ENCODE peak calls at places on chromosomes 6 and 20, in four cellular contexts. Z is skeletal muscle cell; V is activated T-cell treated with anti-CD3 and anti-CD28 coated beads, Interleukin-2, amount 50 U/mL, for 4 hours; B is colonic mucosa. P is an unnamed sample.
A peak's percentile ranks its signal among the peaks of the same experiment; 100 is the strongest.

GRCh38 chr20:43904195-43904594 is 10.5 kb upstream of the TOX2 start:
- DNase-seq in V (no peak), Z (no peak), B (no peak), P (no peak)

GRCh38 chr20:2144850-2145249 is 43.2 kb downstream of the STK35 start:
- DNase-seq in V (no peak), Z (no peak), B (no peak), P (no peak)

GRCh38 chr6:158337332-158337731 is 25.1 kb downstream of the TULP4 start:
- DNase-seq in B (no peak), Z (no peak), V (no peak), P (no peak)

GRCh38 chr20:35146299-35146921 is 726 bp downstream of the EDEM2 start:
- DNase-seq in V (peak; percentile 18), B (peak; percentile 57), Z (no peak), P (no peak)

GRCh38 chr6:30787954-30788353 is 43.6 kb upstream of the IER3 start:
- DNase-seq in Z (peak; percentile 70), B (no peak), V (no peak), P (no peak)

GRCh38 chr6:43303751-43304331 is 4.8 kb downstream of the CRIP3 start:
- DNase-seq in V (no peak), B (no peak), Z (no peak), P (no peak)

GRCh38 chr20:63731410-63731809 is 5.1 kb upstream of the LIME1 start:
- DNase-seq in V (no peak), B (no peak), Z (no peak), P (no peak)

GRCh38 chr6:163324928-163325784 is 89.4 kb upstream of the QKI start:
- DNase-seq in V (no peak), Z (no peak), B (no peak), P (peak; percentile 33)

GRCh38 chr20:53831812-53832211 is 238.2 kb upstream of the ZNF217 start:
- DNase-seq in Z (no peak), B (no peak), V (no peak), P (no peak)

GRCh38 chr6:158559338-158559894 is 475 bp upstream of the TMEM181 start:
- DNase-seq in V (no peak), Z (no peak), B (no peak), P (no peak)

GRCh38 chr20:44692932-44693476 is 22.2 kb upstream of the CCN5 start:
- DNase-seq in Z (peak; percentile 88), V (no peak), B (no peak), P (peak; percentile 79)

GRCh38 chr6:137765044-137765443 is 102.0 kb upstream of the TNFAIP3 start:
- DNase-seq in Z (no peak), V (no peak), B (no peak), P (no peak)